ENCODE peak calls at places on chromosomes 5 and 9, in seven cellular contexts. One of them, this sample, is unnamed.

GRCh38 chr5:61675015-61675692 is 343.1 kb downstream of the ZSWIM6 start:
- DNase-seq in neural crest cell: peak; percentile 31
- DNase-seq in posterior cingulate gyrus: peak; percentile 38
- DNase-seq in tibial nerve: no peak
- DNase-seq in activated effector memory CD4-positive, alpha-beta T cell treated with Interleukin-2 at 50 U/mL for 16 hours: no peak
- DNase-seq in HS-27A: no peak
- DNase-seq in stimulated activated CD4-positive, alpha-beta T cell treated with anti-CD3 and anti-CD28 coated beads, Interleukin-2, amount 100 ng/mL, for 48 hours: no peak
- DNase-seq in this sample: no peak

GRCh38 chr5:153629027-153629426 is 138.6 kb downstream of the GRIA1 start:
- DNase-seq in neural crest cell: peak; percentile 3
- DNase-seq in posterior cingulate gyrus: peak; percentile 53
- DNase-seq in tibial nerve: no peak
- DNase-seq in activated effector memory CD4-positive, alpha-beta T cell treated with Interleukin-2 at 50 U/mL for 16 hours: no peak
- DNase-seq in HS-27A: peak; percentile 81
- DNase-seq in stimulated activated CD4-positive, alpha-beta T cell treated with anti-CD3 and anti-CD28 coated beads, Interleukin-2, amount 100 ng/mL, for 48 hours: no peak
- DNase-seq in this sample: no peak

GRCh38 chr9:28207657-28208056 is 634.4 kb upstream of the C9orf72 start:
- DNase-seq in neural crest cell: no peak
- DNase-seq in posterior cingulate gyrus: no peak
- DNase-seq in tibial nerve: no peak
- DNase-seq in activated effector memory CD4-positive, alpha-beta T cell treated with Interleukin-2 at 50 U/mL for 16 hours: no peak
- DNase-seq in HS-27A: no peak
- DNase-seq in stimulated activated CD4-positive, alpha-beta T cell treated with anti-CD3 and anti-CD28 coated beads, Interleukin-2, amount 100 ng/mL, for 48 hours: no peak
- DNase-seq in this sample: no peak

GRCh38 chr5:106254784-106255183 is 1416.0 kb downstream of the EFNA5 start:
- DNase-seq in neural crest cell: no peak
- DNase-seq in posterior cingulate gyrus: no peak
- DNase-seq in tibial nerve: no peak
- DNase-seq in activated effector memory CD4-positive, alpha-beta T cell treated with Interleukin-2 at 50 U/mL for 16 hours: no peak
- DNase-seq in HS-27A: no peak
- DNase-seq in stimulated activated CD4-positive, alpha-beta T cell treated with anti-CD3 and anti-CD28 coated beads, Interleukin-2, amount 100 ng/mL, for 48 hours: no peak
- DNase-seq in this sample: no peak

GRCh38 chr5:117077142-117077541 is 502.5 kb upstream of the SEMA6A start:
- DNase-seq in neural crest cell: no peak
- DNase-seq in posterior cingulate gyrus: no peak
- DNase-seq in tibial nerve: no peak
- DNase-seq in activated effector memory CD4-positive, alpha-beta T cell treated with Interleukin-2 at 50 U/mL for 16 hours: no peak
- DNase-seq in HS-27A: no peak
- DNase-seq in stimulated activated CD4-positive, alpha-beta T cell treated with anti-CD3 and anti-CD28 coated beads, Interleukin-2, amount 100 ng/mL, for 48 hours: no peak
- DNase-seq in this sample: no peak

GRCh38 chr5:1343931-1344901 is 683 bp downstream of the CLPTM1L start:
- DNase-seq in neural crest cell: no peak
- DNase-seq in posterior cingulate gyrus: no peak
- DNase-seq in tibial nerve: no peak
- DNase-seq in activated effector memory CD4-positive, alpha-beta T cell treated with Interleukin-2 at 50 U/mL for 16 hours: no peak
- DNase-seq in HS-27A: no peak
- DNase-seq in stimulated activated CD4-positive, alpha-beta T cell treated with anti-CD3 and anti-CD28 coated beads, Interleukin-2, amount 100 ng/mL, for 48 hours: peak; percentile 12
- DNase-seq in this sample: no peak

GRCh38 chr5:69517763-69518212 is 25.2 kb downstream of the OCLN start:
- DNase-seq in neural crest cell: no peak
- DNase-seq in posterior cingulate gyrus: no peak
- DNase-seq in tibial nerve: no peak
- DNase-seq in activated effector memory CD4-positive, alpha-beta T cell treated with Interleukin-2 at 50 U/mL for 16 hours: no peak
- DNase-seq in HS-27A: no peak
- DNase-seq in stimulated activated CD4-positive, alpha-beta T cell treated with anti-CD3 and anti-CD28 coated beads, Interleukin-2, amount 100 ng/mL, for 48 hours: no peak
- DNase-seq in this sample: peak; percentile 66

GRCh38 chr5:51651889-51652288 is 268.6 kb downstream of the ISL1 start:
- DNase-seq in neural crest cell: no peak
- DNase-seq in posterior cingulate gyrus: no peak
- DNase-seq in tibial nerve: no peak
- DNase-seq in activated effector memory CD4-positive, alpha-beta T cell treated with Interleukin-2 at 50 U/mL for 16 hours: no peak
- DNase-seq in HS-27A: no peak
- DNase-seq in stimulated activated CD4-positive, alpha-beta T cell treated with anti-CD3 and anti-CD28 coated beads, Interleukin-2, amount 100 ng/mL, for 48 hours: no peak
- DNase-seq in this sample: no peak

GRCh38 chr5:173706700-173707099 is 90.2 kb upstream of the BOD1 start:
- DNase-seq in neural crest cell: no peak
- DNase-seq in posterior cingulate gyrus: no peak
- DNase-seq in tibial nerve: no peak
- DNase-seq in activated effector memory CD4-positive, alpha-beta T cell treated with Interleukin-2 at 50 U/mL for 16 hours: no peak
- DNase-seq in HS-27A: no peak
- DNase-seq in stimulated activated CD4-positive, alpha-beta T cell treated with anti-CD3 and anti-CD28 coated beads, Interleukin-2, amount 100 ng/mL, for 48 hours: no peak
- DNase-seq in this sample: no peak

GRCh38 chr9:69213647-69214046 is 39.6 kb downstream of the TJP2 start:
- DNase-seq in neural crest cell: no peak
- DNase-seq in posterior cingulate gyrus: no peak
- DNase-seq in tibial nerve: no peak
- DNase-seq in activated effector memory CD4-positive, alpha-beta T cell treated with Interleukin-2 at 50 U/mL for 16 hours: no peak
- DNase-seq in HS-27A: no peak
- DNase-seq in stimulated activated CD4-positive, alpha-beta T cell treated with anti-CD3 and anti-CD28 coated beads, Interleukin-2, amount 100 ng/mL, for 48 hours: no peak
- DNase-seq in this sample: no peak

GRCh38 chr9:91417602-91418218 is 5.9 kb downstream of the NFIL3 start:
- DNase-seq in neural crest cell: no peak
- DNase-seq in posterior cingulate gyrus: no peak
- DNase-seq in tibial nerve: no peak
- DNase-seq in activated effector memory CD4-positive, alpha-beta T cell treated with Interleukin-2 at 50 U/mL for 16 hours: no peak
- DNase-seq in HS-27A: no peak
- DNase-seq in stimulated activated CD4-positive, alpha-beta T cell treated with anti-CD3 and anti-CD28 coated beads, Interleukin-2, amount 100 ng/mL, for 48 hours: no peak
- DNase-seq in this sample: no peak

GRCh38 chr5:169831331-169831730 is 149.0 kb downstream of the INSYN2B start:
- DNase-seq in neural crest cell: no peak
- DNase-seq in posterior cingulate gyrus: no peak
- DNase-seq in tibial nerve: no peak
- DNase-seq in activated effector memory CD4-positive, alpha-beta T cell treated with Interleukin-2 at 50 U/mL for 16 hours: no peak
- DNase-seq in HS-27A: no peak
- DNase-seq in stimulated activated CD4-positive, alpha-beta T cell treated with anti-CD3 and anti-CD28 coated beads, Interleukin-2, amount 100 ng/mL, for 48 hours: no peak
- DNase-seq in this sample: peak; percentile 26

GRCh38 chr5:80255425-80255751 is 460 bp downstream of the SERINC5 start:
- DNase-seq in neural crest cell: peak; percentile 53
- DNase-seq in posterior cingulate gyrus: peak; percentile 47
- DNase-seq in tibial nerve: no peak
- DNase-seq in activated effector memory CD4-positive, alpha-beta T cell treated with Interleukin-2 at 50 U/mL for 16 hours: no peak
- DNase-seq in HS-27A: no peak
- DNase-seq in stimulated activated CD4-positive, alpha-beta T cell treated with anti-CD3 and anti-CD28 coated beads, Interleukin-2, amount 100 ng/mL, for 48 hours: peak; percentile 48
- DNase-seq in this sample: peak; percentile 20

GRCh38 chr9:117121331-117121730 is 293.5 kb downstream of the ASTN2 start:
- DNase-seq in neural crest cell: no peak
- DNase-seq in posterior cingulate gyrus: no peak
- DNase-seq in tibial nerve: no peak
- DNase-seq in activated effector memory CD4-positive, alpha-beta T cell treated with Interleukin-2 at 50 U/mL for 16 hours: no peak
- DNase-seq in HS-27A: no peak
- DNase-seq in stimulated activated CD4-positive, alpha-beta T cell treated with anti-CD3 and anti-CD28 coated beads, Interleukin-2, amount 100 ng/mL, for 48 hours: no peak
- DNase-seq in this sample: no peak

GRCh38 chr5:89343666-89344065 is 460.7 kb upstream of the MEF2C start:
- DNase-seq in neural crest cell: no peak
- DNase-seq in posterior cingulate gyrus: no peak
- DNase-seq in tibial nerve: no peak
- DNase-seq in activated effector memory CD4-positive, alpha-beta T cell treated with Interleukin-2 at 50 U/mL for 16 hours: no peak
- DNase-seq in HS-27A: no peak
- DNase-seq in stimulated activated CD4-positive, alpha-beta T cell treated with anti-CD3 and anti-CD28 coated beads, Interleukin-2, amount 100 ng/mL, for 48 hours: no peak
- DNase-seq in this sample: peak; percentile 48

GRCh38 chr9:128707446-128707845 is 5.1 kb downstream of the PKN3 start:
- DNase-seq in neural crest cell: no peak
- DNase-seq in posterior cingulate gyrus: no peak
- DNase-seq in tibial nerve: no peak
- DNase-seq in activated effector memory CD4-positive, alpha-beta T cell treated with Interleukin-2 at 50 U/mL for 16 hours: no peak
- DNase-seq in HS-27A: no peak
- DNase-seq in stimulated activated CD4-positive, alpha-beta T cell treated with anti-CD3 and anti-CD28 coated beads, Interleukin-2, amount 100 ng/mL, for 48 hours: no peak
- DNase-seq in this sample: no peak

GRCh38 chr5:1792842-1793266 is 6.8 kb downstream of the MRPL36 start:
- DNase-seq in neural crest cell: no peak
- DNase-seq in posterior cingulate gyrus: no peak
- DNase-seq in tibial nerve: no peak
- DNase-seq in activated effector memory CD4-positive, alpha-beta T cell treated with Interleukin-2 at 50 U/mL for 16 hours: peak; percentile 73
- DNase-seq in HS-27A: no peak
- DNase-seq in stimulated activated CD4-positive, alpha-beta T cell treated with anti-CD3 and anti-CD28 coated beads, Interleukin-2, amount 100 ng/mL, for 48 hours: peak; percentile 69
- DNase-seq in this sample: no peak

GRCh38 chr9:131117111-131117761 is 8.2 kb upstream of the NUP214 start:
- DNase-seq in neural crest cell: no peak
- DNase-seq in posterior cingulate gyrus: no peak
- DNase-seq in tibial nerve: no peak
- DNase-seq in activated effector memory CD4-positive, alpha-beta T cell treated with Interleukin-2 at 50 U/mL for 16 hours: no peak
- DNase-seq in HS-27A: no peak
- DNase-seq in stimulated activated CD4-positive, alpha-beta T cell treated with anti-CD3 and anti-CD28 coated beads, Interleukin-2, amount 100 ng/mL, for 48 hours: no peak
- DNase-seq in this sample: no peak

GRCh38 chr5:81209869-81210268 is 23.3 kb upstream of the CKMT2 start:
- DNase-seq in neural crest cell: no peak
- DNase-seq in posterior cingulate gyrus: no peak
- DNase-seq in tibial nerve: no peak
- DNase-seq in activated effector memory CD4-positive, alpha-beta T cell treated with Interleukin-2 at 50 U/mL for 16 hours: no peak
- DNase-seq in HS-27A: no peak
- DNase-seq in stimulated activated CD4-positive, alpha-beta T cell treated with anti-CD3 and anti-CD28 coated beads, Interleukin-2, amount 100 ng/mL, for 48 hours: no peak
- DNase-seq in this sample: no peak

GRCh38 chr9:126025973-126026372 is 278.8 kb downstream of the PBX3 start:
- DNase-seq in neural crest cell: no peak
- DNase-seq in posterior cingulate gyrus: no peak
- DNase-seq in tibial nerve: no peak
- DNase-seq in activated effector memory CD4-positive, alpha-beta T cell treated with Interleukin-2 at 50 U/mL for 16 hours: no peak
- DNase-seq in HS-27A: no peak
- DNase-seq in stimulated activated CD4-positive, alpha-beta T cell treated with anti-CD3 and anti-CD28 coated beads, Interleukin-2, amount 100 ng/mL, for 48 hours: no peak
- DNase-seq in this sample: no peak

GRCh38 chr5:150137997-150138396 is 17.6 kb downstream of the PDGFRB start:
- DNase-seq in neural crest cell: no peak
- DNase-seq in posterior cingulate gyrus: no peak
- DNase-seq in tibial nerve: peak; percentile 55
- DNase-seq in activated effector memory CD4-positive, alpha-beta T cell treated with Interleukin-2 at 50 U/mL for 16 hours: no peak
- DNase-seq in HS-27A: no peak
- DNase-seq in stimulated activated CD4-positive, alpha-beta T cell treated with anti-CD3 and anti-CD28 coated beads, Interleukin-2, amount 100 ng/mL, for 48 hours: no peak
- DNase-seq in this sample: no peak

GRCh38 chr5:10761842-10762165 is 770 bp upstream of the DAP start:
- DNase-seq in neural crest cell: no peak
- DNase-seq in posterior cingulate gyrus: no peak
- DNase-seq in tibial nerve: no peak
- DNase-seq in activated effector memory CD4-positive, alpha-beta T cell treated with Interleukin-2 at 50 U/mL for 16 hours: no peak
- DNase-seq in HS-27A: no peak
- DNase-seq in stimulated activated CD4-positive, alpha-beta T cell treated with anti-CD3 and anti-CD28 coated beads, Interleukin-2, amount 100 ng/mL, for 48 hours: no peak
- DNase-seq in this sample: no peak

GRCh38 chr5:72110401-72111013 is 3.2 kb downstream of the MAP1B start:
- DNase-seq in neural crest cell: no peak
- DNase-seq in posterior cingulate gyrus: peak; percentile 31
- DNase-seq in tibial nerve: no peak
- DNase-seq in activated effector memory CD4-positive, alpha-beta T cell treated with Interleukin-2 at 50 U/mL for 16 hours: no peak
- DNase-seq in HS-27A: no peak
- DNase-seq in stimulated activated CD4-positive, alpha-beta T cell treated with anti-CD3 and anti-CD28 coated beads, Interleukin-2, amount 100 ng/mL, for 48 hours: no peak
- DNase-seq in this sample: no peak

GRCh38 chr9:81861644-81862043 is 66.6 kb upstream of the SPATA31D4 start:
- DNase-seq in neural crest cell: no peak
- DNase-seq in posterior cingulate gyrus: no peak
- DNase-seq in tibial nerve: no peak
- DNase-seq in activated effector memory CD4-positive, alpha-beta T cell treated with Interleukin-2 at 50 U/mL for 16 hours: no peak
- DNase-seq in HS-27A: no peak
- DNase-seq in stimulated activated CD4-positive, alpha-beta T cell treated with anti-CD3 and anti-CD28 coated beads, Interleukin-2, amount 100 ng/mL, for 48 hours: no peak
- DNase-seq in this sample: no peak

GRCh38 chr5:51558682-51559081 is 175.4 kb downstream of the ISL1 start:
- DNase-seq in neural crest cell: no peak
- DNase-seq in posterior cingulate gyrus: no peak
- DNase-seq in tibial nerve: no peak
- DNase-seq in activated effector memory CD4-positive, alpha-beta T cell treated with Interleukin-2 at 50 U/mL for 16 hours: no peak
- DNase-seq in HS-27A: no peak
- DNase-seq in stimulated activated CD4-positive, alpha-beta T cell treated with anti-CD3 and anti-CD28 coated beads, Interleukin-2, amount 100 ng/mL, for 48 hours: no peak
- DNase-seq in this sample: no peak

GRCh38 chr9:65404232-65405006 is 119.4 kb upstream of the FOXD4L5 start:
- DNase-seq in neural crest cell: no peak
- DNase-seq in posterior cingulate gyrus: no peak
- DNase-seq in tibial nerve: no peak
- DNase-seq in activated effector memory CD4-positive, alpha-beta T cell treated with Interleukin-2 at 50 U/mL for 16 hours: no peak
- DNase-seq in HS-27A: no peak
- DNase-seq in stimulated activated CD4-positive, alpha-beta T cell treated with anti-CD3 and anti-CD28 coated beads, Interleukin-2, amount 100 ng/mL, for 48 hours: no peak
- DNase-seq in this sample: no peak

GRCh38 chr5:178237431-178238312 is 5.1 kb upstream of the PHYKPL start:
- DNase-seq in neural crest cell: no peak
- DNase-seq in posterior cingulate gyrus: no peak
- DNase-seq in tibial nerve: no peak
- DNase-seq in activated effector memory CD4-positive, alpha-beta T cell treated with Interleukin-2 at 50 U/mL for 16 hours: no peak
- DNase-seq in HS-27A: no peak
- DNase-seq in stimulated activated CD4-positive, alpha-beta T cell treated with anti-CD3 and anti-CD28 coated beads, Interleukin-2, amount 100 ng/mL, for 48 hours: no peak
- DNase-seq in this sample: no peak

GRCh38 chr9:18778846-18779245 is 254.2 kb downstream of the SAXO1 start:
- DNase-seq in neural crest cell: no peak
- DNase-seq in posterior cingulate gyrus: no peak
- DNase-seq in tibial nerve: no peak
- DNase-seq in activated effector memory CD4-positive, alpha-beta T cell treated with Interleukin-2 at 50 U/mL for 16 hours: no peak
- DNase-seq in HS-27A: no peak
- DNase-seq in stimulated activated CD4-positive, alpha-beta T cell treated with anti-CD3 and anti-CD28 coated beads, Interleukin-2, amount 100 ng/mL, for 48 hours: no peak
- DNase-seq in this sample: no peak

GRCh38 chr5:123449424-123449823 is 26.2 kb upstream of the CEP120 start:
- DNase-seq in neural crest cell: no peak
- DNase-seq in posterior cingulate gyrus: no peak
- DNase-seq in tibial nerve: no peak
- DNase-seq in activated effector memory CD4-positive, alpha-beta T cell treated with Interleukin-2 at 50 U/mL for 16 hours: no peak
- DNase-seq in HS-27A: no peak
- DNase-seq in stimulated activated CD4-positive, alpha-beta T cell treated with anti-CD3 and anti-CD28 coated beads, Interleukin-2, amount 100 ng/mL, for 48 hours: no peak
- DNase-seq in this sample: no peak

GRCh38 chr9:97545507-97545906 is 44.0 kb downstream of the TMOD1 start:
- DNase-seq in neural crest cell: no peak
- DNase-seq in posterior cingulate gyrus: no peak
- DNase-seq in tibial nerve: no peak
- DNase-seq in activated effector memory CD4-positive, alpha-beta T cell treated with Interleukin-2 at 50 U/mL for 16 hours: no peak
- DNase-seq in HS-27A: no peak
- DNase-seq in stimulated activated CD4-positive, alpha-beta T cell treated with anti-CD3 and anti-CD28 coated beads, Interleukin-2, amount 100 ng/mL, for 48 hours: no peak
- DNase-seq in this sample: no peak

GRCh38 chr5:90640484-90641059 is 82.0 kb downstream of the ADGRV1 start:
- DNase-seq in neural crest cell: peak; percentile 9
- DNase-seq in posterior cingulate gyrus: peak; percentile 11
- DNase-seq in tibial nerve: no peak
- DNase-seq in activated effector memory CD4-positive, alpha-beta T cell treated with Interleukin-2 at 50 U/mL for 16 hours: no peak
- DNase-seq in HS-27A: no peak
- DNase-seq in stimulated activated CD4-positive, alpha-beta T cell treated with anti-CD3 and anti-CD28 coated beads, Interleukin-2, amount 100 ng/mL, for 48 hours: no peak
- DNase-seq in this sample: no peak

GRCh38 chr5:73564644-73565165 is 734 bp downstream of the ANKRA2 start:
- DNase-seq in neural crest cell: no peak
- DNase-seq in posterior cingulate gyrus: no peak
- DNase-seq in tibial nerve: no peak
- DNase-seq in activated effector memory CD4-positive, alpha-beta T cell treated with Interleukin-2 at 50 U/mL for 16 hours: no peak
- DNase-seq in HS-27A: no peak
- DNase-seq in stimulated activated CD4-positive, alpha-beta T cell treated with anti-CD3 and anti-CD28 coated beads, Interleukin-2, amount 100 ng/mL, for 48 hours: no peak
- DNase-seq in this sample: no peak